ENCODE peak calls at places on chromosomes 2 and 18, in seven cellular contexts. I is activated B cell treated with CpG ODN at 0.5 μM for 24 hours, G is astrocyte of the spinal cord, C is AG09309, L is cardiac fibroblast, Z is GM12865, J is fibroblast of villous mesenchyme. H is an unnamed sample.

GRCh38 chr2:200600549-200601212 is 14.9 kb downstream of the AOX1 start:
- DNase-seq in L (no peak), C (no peak), G (peak), Z (no peak), I (no peak), J (peak), H (no peak)

GRCh38 chr2:181190711-181191110 is 210.3 kb downstream of the UBE2E3 start:
- DNase-seq in Z (no peak), I (no peak), C (no peak), G (no peak), L (peak), J (peak), H (no peak)

GRCh38 chr2:38750793-38751042 is 443 bp downstream of the SRSF7 start:
- DNase-seq in J (peak), I (no peak), Z (peak), C (no peak), G (no peak), L (no peak), H (peak)

GRCh38 chr2:84654414-84654813 is 138.1 kb downstream of the DNAH6 start:
- DNase-seq in G (no peak), C (no peak), L (no peak), I (no peak), Z (no peak), J (no peak), H (no peak)

GRCh38 chr2:109063326-109063670 is 65.7 kb upstream of the SH3RF3 start:
- DNase-seq in J (no peak), I (no peak), Z (no peak), C (no peak), G (no peak), L (no peak), H (no peak)

GRCh38 chr2:54660752-54661151 is 62.7 kb upstream of the EML6 start:
- DNase-seq in Z (no peak), L (no peak), G (no peak), J (no peak), C (no peak), I (no peak), H (no peak)

GRCh38 chr18:55588001-55588875 is at the start of gene TCF4:
- DNase-seq in C (no peak), G (peak), J (peak), L (peak), I (peak), Z (peak), H (peak)

GRCh38 chr2:63050186-63050915 is at the start of gene OTX1:
- DNase-seq in I (peak), G (no peak), L (peak), Z (peak), C (no peak), J (no peak), H (peak)

GRCh38 chr2:128503358-128504241 is 184.9 kb upstream of the HS6ST1 start:
- DNase-seq in J (no peak), C (no peak), G (no peak), L (no peak), Z (no peak), I (no peak), H (no peak)

GRCh38 chr2:219289195-219289536 is 10.0 kb downstream of the DNAJB2 start:
- DNase-seq in I (no peak), L (no peak), Z (no peak), J (no peak), C (no peak), G (no peak), H (no peak)

GRCh38 chr2:21028021-21028947 is 15.6 kb downstream of the APOB start:
- DNase-seq in J (no peak), Z (no peak), C (no peak), I (no peak), L (no peak), G (no peak), H (no peak)

GRCh38 chr2:230751062-230751461 is 38.4 kb downstream of the CAB39 start:
- DNase-seq in G (peak), Z (peak), I (no peak), C (no peak), L (peak), J (peak), H (peak)

GRCh38 chr18:79246309-79247108 is 149.2 kb upstream of the NFATC1 start:
- DNase-seq in Z (peak), I (peak), C (peak), L (peak), J (peak), G (peak), H (peak)

GRCh38 chr18:8701546-8702118 is 3.7 kb upstream of the MTCL1 start:
- DNase-seq in Z (no peak), I (no peak), J (peak), G (peak), L (peak), C (peak), H (peak)

GRCh38 chr18:21489119-21489750 is 111.3 kb downstream of the ESCO1 start:
- DNase-seq in I (no peak), G (peak), L (peak), C (no peak), Z (peak), J (peak), H (peak)

GRCh38 chr2:237962432-237963084 is 4.3 kb upstream of the UBE2F start:
- DNase-seq in L (no peak), Z (no peak), J (no peak), C (no peak), I (no peak), G (no peak), H (no peak)

GRCh38 chr18:34292594-34292993 is 67.9 kb upstream of the NOL4 start:
- DNase-seq in G (no peak), L (no peak), I (no peak), Z (no peak), C (no peak), J (no peak), H (no peak)

GRCh38 chr18:24014062-24014985 is at the start of gene TTC39C:
- DNase-seq in G (peak), C (no peak), L (peak), I (peak), J (peak), Z (peak), H (peak)

GRCh38 chr2:115634578-115634977 is 1192.1 kb downstream of the DPP10 start:
- DNase-seq in J (no peak), L (no peak), Z (no peak), I (no peak), C (no peak), G (no peak), H (no peak)

GRCh38 chr2:191907545-191907944 is 60.7 kb upstream of the CAVIN2 start:
- DNase-seq in C (no peak), L (no peak), J (peak), I (no peak), G (no peak), Z (no peak), H (no peak)

GRCh38 chr2:182066439-182067061 is 80.9 kb downstream of the PPP1R1C start:
- DNase-seq in C (peak), L (peak), J (peak), G (peak), I (no peak), Z (no peak), H (peak)

GRCh38 chr2:46163804-46164569 is 133.2 kb upstream of the EPAS1 start:
- DNase-seq in Z (no peak), L (peak), C (no peak), J (no peak), I (no peak), G (no peak), H (peak)
- TF ChIP-seq CTCF in Z (no peak), L (no peak), C (no peak), J (no peak), I (no peak), G (no peak), H (no peak)

GRCh38 chr2:30336978-30337841 is 105.9 kb downstream of the LBH start:
- DNase-seq in I (peak), G (no peak), L (no peak), J (no peak), C (no peak), Z (peak), H (no peak)

GRCh38 chr2:30331869-30332268 is 100.5 kb downstream of the LBH start:
- DNase-seq in I (no peak), C (no peak), J (no peak), G (no peak), Z (no peak), L (no peak), H (no peak)

GRCh38 chr2:30335981-30336538 is 104.7 kb downstream of the LBH start:
- DNase-seq in L (no peak), I (no peak), J (no peak), Z (peak), C (no peak), G (no peak), H (no peak)

GRCh38 chr2:30332791-30333453 is 101.6 kb downstream of the LBH start:
- DNase-seq in I (no peak), L (no peak), C (no peak), G (no peak), Z (peak), J (no peak), H (no peak)

GRCh38 chr2:30334738-30335426 is 103.5 kb downstream of the LBH start:
- DNase-seq in Z (peak), I (no peak), J (no peak), L (no peak), C (no peak), G (no peak), H (no peak)
- TF ChIP-seq CTCF in Z (peak), I (no peak), J (no peak), L (no peak), C (no peak), G (no peak), H (no peak)

GRCh38 chr2:13745324-13745723 is 887.2 kb upstream of the LRATD1 start:
- DNase-seq in J (no peak), I (no peak), L (peak), C (no peak), Z (peak), G (no peak), H (no peak)
- TF ChIP-seq CTCF in J (no peak), I (no peak), L (no peak), C (no peak), Z (no peak), G (no peak), H (no peak)

DNA sequence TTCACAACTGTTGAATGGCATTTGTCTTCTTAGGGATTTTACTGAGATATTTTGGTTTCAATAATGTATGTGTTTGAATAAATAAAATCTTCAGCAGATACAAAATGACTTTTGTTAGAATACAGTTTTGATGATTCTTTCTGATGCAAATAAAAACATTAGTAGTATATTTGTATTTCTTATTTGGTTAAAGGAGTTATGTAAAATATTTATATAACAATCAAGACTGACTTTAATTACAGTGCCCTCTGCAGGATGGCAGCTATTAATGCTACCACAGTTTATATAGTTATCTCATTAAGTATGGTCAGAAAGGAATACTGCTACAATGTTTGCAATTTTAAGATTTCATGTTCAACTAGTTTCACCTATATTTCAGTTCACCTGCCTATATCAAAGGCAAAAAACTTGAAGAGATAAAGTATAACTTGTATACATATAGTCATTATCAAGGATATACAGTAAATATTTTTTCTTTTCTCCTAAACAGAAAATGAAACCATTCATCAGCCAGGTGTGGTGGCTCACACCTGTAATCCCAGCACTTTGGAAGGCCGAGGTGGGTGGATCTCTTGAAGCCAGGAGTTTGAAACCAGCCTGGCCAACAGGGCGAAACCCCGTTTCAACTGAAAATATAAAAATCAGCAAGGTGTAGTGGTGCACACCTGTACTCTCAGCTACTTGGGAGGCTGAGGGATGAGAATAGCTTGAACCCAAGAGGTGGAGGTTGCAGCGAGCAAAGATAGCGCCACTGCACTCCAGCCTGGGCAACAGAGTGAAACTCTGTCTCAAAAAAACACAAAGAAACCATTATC is 19.8 kb downstream of the ARL5A start:
- DNase-seq in I (no peak), L (peak), C (no peak), J (peak), Z (no peak), G (peak), H (peak)
- TF ChIP-seq CTCF in I (peak), L (peak), C (peak), J (peak), Z (peak), G (peak), H (peak)

GRCh38 chr2:149606251-149606811 is 18.8 kb upstream of the MMADHC start:
- DNase-seq in I (no peak), Z (no peak), G (no peak), C (no peak), J (peak), L (peak), H (no peak)

GRCh38 chr2:149612122-149612521 is 24.5 kb upstream of the MMADHC start:
- DNase-seq in Z (no peak), G (peak), I (no peak), L (peak), J (no peak), C (no peak), H (no peak)

GRCh38 chr2:149613712-149614111 is 26.1 kb upstream of the MMADHC start:
- DNase-seq in I (no peak), C (peak), J (peak), Z (no peak), L (no peak), G (peak), H (no peak)

GRCh38 chr2:149617057-149617456 is 29.5 kb upstream of the MMADHC start:
- DNase-seq in G (peak), J (no peak), L (no peak), Z (no peak), I (no peak), C (no peak), H (no peak)

DNA sequence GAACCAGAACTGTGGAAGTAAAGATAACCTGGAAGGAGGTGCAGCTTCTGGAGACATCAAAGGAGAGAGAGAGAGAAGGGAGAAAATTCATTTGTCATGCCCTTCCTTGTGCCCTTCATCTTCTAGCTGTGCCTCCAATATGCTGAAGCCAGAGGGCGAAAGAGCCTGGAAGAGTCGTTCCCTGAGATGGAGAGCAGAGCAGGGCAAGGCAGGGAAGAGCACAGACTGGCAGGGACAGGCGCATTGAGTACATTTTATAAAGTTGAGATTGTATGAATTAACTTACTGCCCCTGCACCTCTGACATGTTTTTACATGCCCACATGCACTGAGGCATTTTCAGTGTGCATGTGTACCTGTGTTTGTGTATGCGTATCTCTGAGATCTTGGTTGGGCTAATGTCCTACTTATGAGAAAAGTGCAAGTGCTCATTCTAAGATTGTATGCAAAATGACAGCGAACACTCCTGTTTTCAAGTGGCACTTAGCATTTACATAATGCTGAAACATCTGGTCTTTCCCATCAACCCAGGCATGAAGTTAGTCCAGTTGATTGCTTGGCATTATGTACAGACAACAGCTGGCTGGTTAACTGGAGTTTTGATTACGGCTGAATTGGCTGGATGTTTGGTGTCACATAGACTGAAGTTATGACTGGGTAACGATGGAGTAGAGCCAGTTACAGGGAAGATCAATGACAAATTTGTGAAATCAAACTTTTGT is 23.7 kb upstream of the MMADHC start:
- DNase-seq in C (no peak), L (no peak), Z (peak), G (no peak), J (no peak), I (no peak), H (no peak)
- TF ChIP-seq CTCF in C (peak), L (no peak), Z (no peak), G (peak), J (peak), I (no peak), H (no peak)

DNA sequence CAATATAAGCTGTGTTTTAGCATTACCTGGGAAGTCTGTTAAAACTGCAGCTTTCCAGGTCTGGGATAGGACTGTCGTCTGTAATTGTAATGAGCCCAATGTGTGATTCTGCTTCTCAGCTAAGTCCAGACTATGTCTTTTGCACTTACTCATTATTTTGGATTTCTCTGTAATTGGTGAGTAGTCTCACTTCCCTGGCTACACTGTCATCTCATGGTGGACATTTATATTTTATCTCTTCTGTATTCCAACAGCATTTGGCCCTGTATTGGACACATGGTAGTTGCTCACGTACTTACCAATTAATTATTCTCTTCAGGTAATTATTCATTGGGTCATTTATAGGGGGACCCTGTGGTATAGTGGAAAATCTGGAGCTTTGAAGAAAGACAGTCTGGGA is 28.0 kb downstream of the LHCGR start:
- DNase-seq in J (peak), C (no peak), I (no peak), Z (no peak), L (peak), G (no peak), H (no peak)
- TF ChIP-seq CTCF in J (peak), C (no peak), I (no peak), Z (no peak), L (peak), G (no peak), H (no peak)

GRCh38 chr2:59490994-59491393 is 1062.5 kb downstream of the BCL11A start:
- DNase-seq in J (no peak), L (no peak), Z (no peak), G (no peak), C (no peak), I (no peak), H (no peak)

GRCh38 chr2:59484673-59485072 is 1068.8 kb downstream of the BCL11A start:
- DNase-seq in C (no peak), G (no peak), I (no peak), L (no peak), J (no peak), Z (no peak), H (no peak)

DNA sequence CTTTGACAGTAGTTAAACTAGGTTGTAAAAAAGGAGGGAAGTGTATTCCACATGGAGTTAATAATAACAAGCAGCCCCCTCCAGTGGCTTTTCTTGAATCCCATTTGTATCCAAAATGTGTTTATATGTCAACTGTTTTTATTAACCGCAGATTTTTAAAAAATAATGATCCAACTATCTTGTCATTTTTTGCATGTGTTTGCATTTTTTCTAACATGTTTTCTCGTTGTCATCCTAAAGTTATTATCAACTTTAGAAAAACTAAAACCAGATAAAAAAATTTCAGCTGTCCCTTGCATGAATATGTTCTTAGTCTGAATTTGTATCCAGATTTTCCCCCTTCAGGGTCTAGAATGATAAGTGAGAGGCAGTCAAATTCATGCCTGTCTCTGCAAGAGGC is 1063.3 kb downstream of the BCL11A start:
- DNase-seq in Z (no peak), I (no peak), J (no peak), G (no peak), L (no peak), C (no peak), H (no peak)
- TF ChIP-seq CTCF in Z (no peak), I (no peak), J (no peak), G (no peak), L (no peak), C (no peak), H (no peak)

DNA sequence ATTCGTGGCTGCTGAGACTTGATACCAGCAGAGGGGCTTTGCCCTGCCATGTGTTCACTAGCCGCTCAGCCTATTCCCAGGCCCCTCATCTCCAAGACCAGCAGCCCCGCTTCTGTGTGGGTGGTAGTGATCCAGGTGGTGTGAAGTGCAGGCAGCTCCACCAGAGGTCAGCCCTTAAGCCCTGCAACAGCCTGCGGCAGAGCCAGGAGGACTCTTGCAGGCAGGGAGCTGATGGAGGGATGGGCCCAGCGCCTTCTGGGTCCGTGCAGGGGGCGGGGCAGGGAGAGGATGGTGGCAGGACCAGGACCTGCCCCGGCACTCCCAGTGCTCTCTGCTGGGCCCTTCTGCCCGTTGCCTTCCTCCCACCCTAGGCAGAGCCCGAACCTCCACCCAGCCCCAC is 162.0 kb downstream of the SH3BP4 start:
- DNase-seq in J (no peak), C (no peak), I (no peak), G (no peak), Z (no peak), L (no peak), H (no peak)
- TF ChIP-seq CTCF in J (no peak), C (no peak), I (no peak), G (no peak), Z (no peak), L (no peak), H (no peak)

H was measured in MCF 10A.